ENCODE peak calls at places on chromosomes 4 and X, in four cellular contexts. J is pancreas, W is T-helper 17 cell, R is mucosa of descending colon. Y is an unnamed sample.

GRCh38 chr4:41795796-41796195 is 47.3 kb upstream of the PHOX2B start:
- ATAC-seq in J (no peak), W (no peak), R (no peak), Y (no peak)

GRCh38 chrX:118660085-118660484 is 67.3 kb upstream of the IL13RA1 start:
- ATAC-seq in R (peak; percentile 72), J (no peak), W (no peak), Y (no peak)

GRCh38 chr4:139672215-139672614 is 6.6 kb downstream of the MGST2 start:
- ATAC-seq in W (no peak), J (no peak), R (no peak), Y (no peak)

GRCh38 chrX:150983526-150984163 is 510 bp downstream of the HMGB3 start:
- ATAC-seq in J (no peak), W (peak; percentile 10), R (no peak), Y (no peak)

GRCh38 chr4:159006202-159006601 is 96.7 kb upstream of the RAPGEF2 start:
- ATAC-seq in R (peak; percentile 88), W (no peak), J (no peak), Y (peak; percentile 96)

GRCh38 chrX:154693394-154693793 is 40.0 kb upstream of the CTAG2 start:
- ATAC-seq in J (no peak), R (no peak), W (peak; percentile 85), Y (no peak)

GRCh38 chr4:65340382-65341109 is 329.7 kb downstream of the EPHA5 start:
- ATAC-seq in R (no peak), J (no peak), W (no peak), Y (no peak)

GRCh38 chr4:88999392-88999791 is 57.6 kb downstream of the FAM13A start:
- ATAC-seq in W (no peak), R (peak; percentile 31), J (no peak), Y (no peak)

GRCh38 chrX:46601283-46601682 is 27.7 kb downstream of the CHST7 start:
- ATAC-seq in J (no peak), W (no peak), R (no peak), Y (no peak)

Y was measured in esophagus mucosa.